ENCODE peak calls at places on chromosome 14, in eight cellular contexts. One of them, this sample, is unnamed.

GRCh38 chr14:64080452-64080851 is 213.7 kb downstream of the ESR2 start:
- DNase-seq in fibroblast of mammary gland: peak
- DNase-seq in stomach: no peak
- DNase-seq in mesothelial cell of epicardium: no peak
- DNase-seq in glutamatergic neuron: no peak
- DNase-seq in activated B cell treated with CpG ODN at 0.5 μM for 24 hours: no peak
- DNase-seq in H9: no peak
- DNase-seq in endothelial cell: no peak
- DNase-seq in this sample: no peak

GRCh38 chr14:104940526-104941150 is 16.0 kb downstream of the PLD4 start:
- DNase-seq in fibroblast of mammary gland: no peak
- DNase-seq in stomach: no peak
- DNase-seq in mesothelial cell of epicardium: no peak
- DNase-seq in glutamatergic neuron: peak
- DNase-seq in activated B cell treated with CpG ODN at 0.5 μM for 24 hours: peak
- DNase-seq in H9: no peak
- DNase-seq in endothelial cell: no peak
- DNase-seq in this sample: no peak

GRCh38 chr14:81797246-81797645 is 263.6 kb upstream of the SEL1L start:
- DNase-seq in fibroblast of mammary gland: no peak
- DNase-seq in stomach: no peak
- DNase-seq in mesothelial cell of epicardium: no peak
- DNase-seq in glutamatergic neuron: no peak
- DNase-seq in activated B cell treated with CpG ODN at 0.5 μM for 24 hours: no peak
- DNase-seq in H9: no peak
- DNase-seq in endothelial cell: no peak
- DNase-seq in this sample: no peak

GRCh38 chr14:102314242-102315011 is 5.1 kb upstream of the ZNF839 start:
- DNase-seq in fibroblast of mammary gland: peak
- DNase-seq in stomach: peak
- DNase-seq in mesothelial cell of epicardium: peak
- DNase-seq in glutamatergic neuron: peak
- DNase-seq in activated B cell treated with CpG ODN at 0.5 μM for 24 hours: peak
- DNase-seq in H9: peak
- DNase-seq in endothelial cell: peak
- DNase-seq in this sample: peak

GRCh38 chr14:100591453-100592371 is 4.5 kb upstream of the BEGAIN start:
- DNase-seq in fibroblast of mammary gland: no peak
- DNase-seq in stomach: no peak
- DNase-seq in mesothelial cell of epicardium: no peak
- DNase-seq in glutamatergic neuron: peak
- DNase-seq in activated B cell treated with CpG ODN at 0.5 μM for 24 hours: peak
- DNase-seq in H9: no peak
- DNase-seq in endothelial cell: no peak
- DNase-seq in this sample: no peak

GRCh38 chr14:95993768-95994592 is 45.2 kb upstream of the C14orf132 start:
- DNase-seq in fibroblast of mammary gland: peak
- DNase-seq in stomach: no peak
- DNase-seq in mesothelial cell of epicardium: no peak
- DNase-seq in glutamatergic neuron: peak
- DNase-seq in activated B cell treated with CpG ODN at 0.5 μM for 24 hours: no peak
- DNase-seq in H9: peak
- DNase-seq in endothelial cell: peak
- DNase-seq in this sample: peak

GRCh38 chr14:87108726-87109125 is 884.3 kb downstream of the GALC start:
- DNase-seq in fibroblast of mammary gland: peak
- DNase-seq in stomach: no peak
- DNase-seq in mesothelial cell of epicardium: no peak
- DNase-seq in glutamatergic neuron: no peak
- DNase-seq in activated B cell treated with CpG ODN at 0.5 μM for 24 hours: no peak
- DNase-seq in H9: no peak
- DNase-seq in endothelial cell: no peak
- DNase-seq in this sample: no peak

GRCh38 chr14:96098309-96098998 is 59.3 kb downstream of the C14orf132 start:
- DNase-seq in fibroblast of mammary gland: peak
- DNase-seq in stomach: peak
- DNase-seq in mesothelial cell of epicardium: no peak
- DNase-seq in glutamatergic neuron: peak
- DNase-seq in activated B cell treated with CpG ODN at 0.5 μM for 24 hours: no peak
- DNase-seq in H9: peak
- DNase-seq in endothelial cell: peak
- DNase-seq in this sample: peak

DNA sequence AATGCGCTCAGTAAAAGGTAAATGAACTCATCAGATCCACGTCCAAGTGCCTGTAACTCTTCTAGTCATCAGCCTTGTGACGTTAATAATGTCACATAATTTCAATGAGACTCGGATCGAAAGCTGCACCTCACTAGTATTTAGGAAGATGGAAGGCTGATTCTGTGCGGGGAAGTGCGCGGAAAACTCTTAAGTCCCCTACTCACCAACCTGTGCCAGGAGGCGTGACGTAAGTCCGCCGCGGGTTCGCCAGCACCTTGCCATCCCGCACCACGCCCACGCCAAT is 310 bp downstream of the OSGEP start:
- DNase-seq in fibroblast of mammary gland: peak
- DNase-seq in stomach: peak
- DNase-seq in mesothelial cell of epicardium: no peak
- DNase-seq in glutamatergic neuron: no peak
- DNase-seq in activated B cell treated with CpG ODN at 0.5 μM for 24 hours: no peak
- DNase-seq in H9: no peak
- DNase-seq in endothelial cell: no peak
- DNase-seq in this sample: no peak
- TF ChIP-seq CTCF in fibroblast of mammary gland: no peak
- TF ChIP-seq CTCF in stomach: no peak
- TF ChIP-seq CTCF in mesothelial cell of epicardium: no peak
- TF ChIP-seq CTCF in glutamatergic neuron: no peak
- TF ChIP-seq CTCF in activated B cell treated with CpG ODN at 0.5 μM for 24 hours: no peak
- TF ChIP-seq CTCF in H9: no peak
- TF ChIP-seq CTCF in endothelial cell: no peak
- TF ChIP-seq CTCF in this sample: no peak

GRCh38 chr14:93137864-93138263 is 22.1 kb upstream of the ITPK1 start:
- DNase-seq in fibroblast of mammary gland: no peak
- DNase-seq in stomach: peak
- DNase-seq in mesothelial cell of epicardium: peak
- DNase-seq in glutamatergic neuron: peak
- DNase-seq in activated B cell treated with CpG ODN at 0.5 μM for 24 hours: no peak
- DNase-seq in H9: peak
- DNase-seq in endothelial cell: no peak
- DNase-seq in this sample: no peak
- TF ChIP-seq CTCF in fibroblast of mammary gland: no peak
- TF ChIP-seq CTCF in stomach: no peak
- TF ChIP-seq CTCF in mesothelial cell of epicardium: no peak
- TF ChIP-seq CTCF in glutamatergic neuron: no peak
- TF ChIP-seq CTCF in activated B cell treated with CpG ODN at 0.5 μM for 24 hours: no peak
- TF ChIP-seq CTCF in H9: peak
- TF ChIP-seq CTCF in endothelial cell: no peak
- TF ChIP-seq CTCF in this sample: no peak

GRCh38 chr14:60163741-60164140 is 1.5 kb downstream of the DHRS7 start:
- DNase-seq in fibroblast of mammary gland: no peak
- DNase-seq in stomach: no peak
- DNase-seq in mesothelial cell of epicardium: no peak
- DNase-seq in glutamatergic neuron: no peak
- DNase-seq in activated B cell treated with CpG ODN at 0.5 μM for 24 hours: no peak
- DNase-seq in H9: no peak
- DNase-seq in endothelial cell: no peak
- DNase-seq in this sample: no peak

GRCh38 chr14:60164717-60165546 is at the start of gene DHRS7:
- DNase-seq in fibroblast of mammary gland: peak
- DNase-seq in stomach: peak
- DNase-seq in mesothelial cell of epicardium: peak
- DNase-seq in glutamatergic neuron: peak
- DNase-seq in activated B cell treated with CpG ODN at 0.5 μM for 24 hours: peak
- DNase-seq in H9: peak
- DNase-seq in endothelial cell: peak
- DNase-seq in this sample: peak

GRCh38 chr14:60164404-60164716 is 838 bp downstream of the DHRS7 start:
- DNase-seq in fibroblast of mammary gland: no peak
- DNase-seq in stomach: no peak
- DNase-seq in mesothelial cell of epicardium: no peak
- DNase-seq in glutamatergic neuron: no peak
- DNase-seq in activated B cell treated with CpG ODN at 0.5 μM for 24 hours: no peak
- DNase-seq in H9: no peak
- DNase-seq in endothelial cell: no peak
- DNase-seq in this sample: no peak

GRCh38 chr14:60165547-60165876 is 314 bp upstream of the DHRS7 start:
- DNase-seq in fibroblast of mammary gland: no peak
- DNase-seq in stomach: no peak
- DNase-seq in mesothelial cell of epicardium: no peak
- DNase-seq in glutamatergic neuron: no peak
- DNase-seq in activated B cell treated with CpG ODN at 0.5 μM for 24 hours: no peak
- DNase-seq in H9: no peak
- DNase-seq in endothelial cell: no peak
- DNase-seq in this sample: no peak

DNA sequence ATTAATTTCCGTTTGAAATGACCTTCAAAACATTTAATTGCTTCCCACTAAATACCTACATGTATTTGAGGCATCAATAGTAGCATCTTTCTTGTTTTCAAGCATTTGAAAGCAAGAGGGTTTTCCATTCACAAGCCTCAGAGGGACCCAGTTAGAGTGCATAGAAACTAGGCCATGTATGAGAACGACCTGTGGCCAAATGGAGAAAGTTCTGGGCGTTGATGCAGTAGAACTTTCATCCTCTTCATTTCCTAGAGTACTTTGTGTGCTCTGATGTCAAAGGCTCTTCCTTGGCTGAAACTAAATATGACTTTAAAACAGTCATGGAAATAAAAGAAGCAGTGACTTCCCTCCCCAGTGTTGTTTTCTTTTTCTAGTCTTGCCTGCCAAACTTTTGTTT is 946 bp upstream of the DHRS7 start:
- DNase-seq in fibroblast of mammary gland: no peak
- DNase-seq in stomach: no peak
- DNase-seq in mesothelial cell of epicardium: no peak
- DNase-seq in glutamatergic neuron: no peak
- DNase-seq in activated B cell treated with CpG ODN at 0.5 μM for 24 hours: no peak
- DNase-seq in H9: no peak
- DNase-seq in endothelial cell: no peak
- DNase-seq in this sample: no peak
- TF ChIP-seq CTCF in fibroblast of mammary gland: no peak
- TF ChIP-seq CTCF in stomach: no peak
- TF ChIP-seq CTCF in mesothelial cell of epicardium: no peak
- TF ChIP-seq CTCF in glutamatergic neuron: no peak
- TF ChIP-seq CTCF in activated B cell treated with CpG ODN at 0.5 μM for 24 hours: no peak
- TF ChIP-seq CTCF in H9: no peak
- TF ChIP-seq CTCF in endothelial cell: no peak
- TF ChIP-seq CTCF in this sample: no peak

DNA sequence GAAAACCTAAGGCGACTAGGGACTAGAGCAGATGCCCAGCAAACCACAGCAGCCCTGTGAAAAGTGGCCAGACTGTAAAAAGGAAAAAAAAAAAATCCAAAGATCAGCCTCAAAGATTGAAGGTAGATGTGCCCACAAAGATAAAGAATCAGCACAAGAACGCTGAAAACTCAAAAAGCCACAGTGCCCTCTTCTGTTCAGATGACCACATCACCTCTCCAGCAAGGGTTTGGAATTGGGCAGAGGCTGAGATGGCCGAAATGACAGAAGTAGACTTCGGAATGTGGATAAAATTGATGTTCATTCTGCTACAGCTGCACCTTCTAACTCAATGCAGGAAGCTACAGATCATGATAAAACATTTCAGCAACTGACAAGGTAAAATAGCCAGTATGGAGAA is 154.4 kb downstream of the GPHN start:
- DNase-seq in fibroblast of mammary gland: peak
- DNase-seq in stomach: no peak
- DNase-seq in mesothelial cell of epicardium: no peak
- DNase-seq in glutamatergic neuron: no peak
- DNase-seq in activated B cell treated with CpG ODN at 0.5 μM for 24 hours: no peak
- DNase-seq in H9: no peak
- DNase-seq in endothelial cell: peak
- DNase-seq in this sample: no peak
- TF ChIP-seq CTCF in fibroblast of mammary gland: peak
- TF ChIP-seq CTCF in stomach: no peak
- TF ChIP-seq CTCF in mesothelial cell of epicardium: no peak
- TF ChIP-seq CTCF in glutamatergic neuron: peak
- TF ChIP-seq CTCF in activated B cell treated with CpG ODN at 0.5 μM for 24 hours: no peak
- TF ChIP-seq CTCF in H9: peak
- TF ChIP-seq CTCF in endothelial cell: peak
- TF ChIP-seq CTCF in this sample: peak

DNA sequence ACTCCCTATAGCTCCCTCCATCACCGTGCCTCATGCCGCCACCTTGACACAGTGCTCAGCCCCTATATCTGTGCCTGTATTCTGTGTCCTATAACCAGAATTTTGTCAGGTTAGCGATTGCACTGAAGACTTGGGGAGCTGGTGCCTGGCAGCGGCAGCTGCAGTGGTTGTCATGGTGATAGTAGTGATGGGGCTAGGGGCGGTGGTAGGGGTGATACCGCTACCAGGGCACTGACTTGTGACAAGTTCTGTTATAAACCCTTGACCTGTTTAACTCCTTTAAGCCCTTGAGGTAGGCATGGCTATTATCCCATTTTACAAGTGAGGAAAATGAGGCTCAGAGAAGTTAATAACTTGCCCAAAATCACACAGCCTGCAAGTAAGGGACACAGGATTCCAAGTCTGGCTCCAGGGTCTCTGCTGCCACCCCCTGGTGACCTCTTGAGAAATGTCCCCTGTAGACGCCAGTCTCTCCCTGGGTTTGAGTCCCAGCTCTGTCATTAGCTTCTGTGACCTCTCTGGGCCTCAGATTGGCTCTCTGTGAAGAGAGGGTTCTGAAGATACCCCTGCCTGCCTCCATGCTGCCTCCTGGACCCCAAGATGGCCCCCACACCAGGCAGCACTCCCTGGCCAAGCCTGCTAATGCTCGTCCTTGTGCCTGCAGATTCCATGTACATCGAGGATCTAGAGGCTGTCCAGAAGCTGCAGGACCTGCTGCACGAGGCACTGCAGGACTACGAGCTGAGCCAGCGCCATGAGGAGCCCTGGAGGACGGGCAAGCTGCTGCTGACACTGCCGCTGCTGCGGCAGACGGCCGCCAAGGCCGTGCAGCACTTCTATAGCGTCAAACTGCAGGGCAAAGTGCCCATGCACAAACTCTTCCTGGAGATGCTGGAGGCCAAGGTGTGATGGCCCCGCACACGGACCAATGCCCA is 121.9 kb downstream of the ESRRB start:
- DNase-seq in fibroblast of mammary gland: no peak
- DNase-seq in stomach: no peak
- DNase-seq in mesothelial cell of epicardium: no peak
- DNase-seq in glutamatergic neuron: no peak
- DNase-seq in activated B cell treated with CpG ODN at 0.5 μM for 24 hours: no peak
- DNase-seq in H9: no peak
- DNase-seq in endothelial cell: no peak
- DNase-seq in this sample: no peak
- TF ChIP-seq CTCF in fibroblast of mammary gland: peak
- TF ChIP-seq CTCF in stomach: no peak
- TF ChIP-seq CTCF in mesothelial cell of epicardium: no peak
- TF ChIP-seq CTCF in glutamatergic neuron: no peak
- TF ChIP-seq CTCF in activated B cell treated with CpG ODN at 0.5 μM for 24 hours: no peak
- TF ChIP-seq CTCF in H9: peak
- TF ChIP-seq CTCF in endothelial cell: no peak
- TF ChIP-seq CTCF in this sample: no peak

GRCh38 chr14:59009967-59010366 is 178.5 kb upstream of the DAAM1 start:
- DNase-seq in fibroblast of mammary gland: no peak
- DNase-seq in stomach: no peak
- DNase-seq in mesothelial cell of epicardium: no peak
- DNase-seq in glutamatergic neuron: no peak
- DNase-seq in activated B cell treated with CpG ODN at 0.5 μM for 24 hours: no peak
- DNase-seq in H9: no peak
- DNase-seq in endothelial cell: no peak
- DNase-seq in this sample: no peak

GRCh38 chr14:59004012-59004411 is 184.5 kb upstream of the DAAM1 start:
- DNase-seq in fibroblast of mammary gland: peak
- DNase-seq in stomach: no peak
- DNase-seq in mesothelial cell of epicardium: no peak
- DNase-seq in glutamatergic neuron: no peak
- DNase-seq in activated B cell treated with CpG ODN at 0.5 μM for 24 hours: no peak
- DNase-seq in H9: no peak
- DNase-seq in endothelial cell: no peak
- DNase-seq in this sample: no peak
- TF ChIP-seq CTCF in fibroblast of mammary gland: no peak
- TF ChIP-seq CTCF in stomach: no peak
- TF ChIP-seq CTCF in mesothelial cell of epicardium: no peak
- TF ChIP-seq CTCF in glutamatergic neuron: no peak
- TF ChIP-seq CTCF in activated B cell treated with CpG ODN at 0.5 μM for 24 hours: no peak
- TF ChIP-seq CTCF in H9: no peak
- TF ChIP-seq CTCF in endothelial cell: no peak
- TF ChIP-seq CTCF in this sample: no peak